ENCODE peak calls at places on chromosome 3, in seven cellular contexts. F, A, Q, X, V, J and W are unnamed samples.

GRCh38 chr3:187586226-187586625 is 84.0 kb downstream of the SST start:
- DNase-seq in F (no peak), A (no peak), Q (no peak), X (no peak), V (no peak), J (no peak), W (no peak)

GRCh38 chr3:58691997-58692396 is 25.4 kb upstream of the FAM3D start:
- DNase-seq in F (no peak), A (no peak), Q (peak), X (no peak), V (no peak), J (peak), W (no peak)

GRCh38 chr3:171282041-171282440 is 178.2 kb downstream of the TNIK start:
- DNase-seq in F (no peak), A (no peak), Q (no peak), X (no peak), V (peak), J (peak), W (no peak)

GRCh38 chr3:193530231-193531165 is 24.2 kb downstream of the ATP13A4 start:
- DNase-seq in F (no peak), A (no peak), Q (no peak), X (no peak), V (no peak), J (no peak), W (no peak)

GRCh38 chr3:59247402-59247841 is 197.6 kb upstream of the CFAP20DC start:
- DNase-seq in F (no peak), A (no peak), Q (no peak), X (no peak), V (no peak), J (peak), W (no peak)

GRCh38 chr3:155386817-155387403 is 93.4 kb upstream of the STRIT1 start:
- DNase-seq in F (no peak), A (no peak), Q (no peak), X (no peak), V (no peak), J (no peak), W (no peak)

GRCh38 chr3:13420051-13420816 is at the start of gene NUP210:
- DNase-seq in F (peak), A (peak), Q (peak), X (peak), V (peak), J (no peak), W (peak)

GRCh38 chr3:149224736-149225594 is 3.3 kb upstream of the CP start:
- DNase-seq in F (no peak), A (no peak), Q (no peak), X (no peak), V (no peak), J (peak), W (no peak)

GRCh38 chr3:49867871-49868321 is 1.8 kb downstream of the CAMKV start:
- DNase-seq in F (peak), A (no peak), Q (peak), X (peak), V (no peak), J (peak), W (no peak)

GRCh38 chr3:87082806-87083440 is 92.0 kb upstream of the VGLL3 start:
- DNase-seq in F (peak), A (no peak), Q (peak), X (peak), V (no peak), J (peak), W (no peak)

GRCh38 chr3:114363554-114364202 is 69.8 kb downstream of the TIGIT start:
- DNase-seq in F (no peak), A (no peak), Q (no peak), X (no peak), V (no peak), J (peak), W (no peak)

GRCh38 chr3:104556372-104557078 is 810.2 kb upstream of the ALCAM start:
- DNase-seq in F (no peak), A (no peak), Q (no peak), X (no peak), V (no peak), J (peak), W (no peak)

GRCh38 chr3:71751602-71752001 is 2.1 kb upstream of the GPR27 start:
- DNase-seq in F (no peak), A (no peak), Q (no peak), X (no peak), V (no peak), J (no peak), W (no peak)

GRCh38 chr3:365268-365667 is 168.7 kb downstream of the CHL1 start:
- DNase-seq in F (no peak), A (no peak), Q (no peak), X (no peak), V (no peak), J (no peak), W (no peak)

GRCh38 chr3:53150247-53151085 is 10.5 kb upstream of the PRKCD start:
- DNase-seq in F (no peak), A (peak), Q (no peak), X (no peak), V (no peak), J (no peak), W (no peak)

GRCh38 chr3:171113716-171114115 is 87.2 kb upstream of the SLC2A2 start:
- DNase-seq in F (peak), A (no peak), Q (no peak), X (no peak), V (no peak), J (no peak), W (no peak)

GRCh38 chr3:49454457-49454856 is 15.6 kb upstream of the DAG1 start:
- DNase-seq in F (peak), A (no peak), Q (no peak), X (peak), V (peak), J (no peak), W (no peak)

GRCh38 chr3:127151992-127152391 is 40.9 kb upstream of the PRR23E start:
- DNase-seq in F (no peak), A (no peak), Q (no peak), X (no peak), V (no peak), J (peak), W (no peak)

GRCh38 chr3:195171093-195171873 is 99.7 kb downstream of the XXYLT1 start:
- DNase-seq in F (no peak), A (no peak), Q (no peak), X (no peak), V (no peak), J (no peak), W (no peak)

GRCh38 chr3:195172285-195172684 is 98.7 kb downstream of the XXYLT1 start:
- DNase-seq in F (no peak), A (no peak), Q (no peak), X (no peak), V (no peak), J (peak), W (no peak)

GRCh38 chr3:195175076-195175475 is 95.9 kb downstream of the XXYLT1 start:
- DNase-seq in F (no peak), A (no peak), Q (no peak), X (no peak), V (no peak), J (no peak), W (no peak)

GRCh38 chr3:195173696-195174095 is 97.3 kb downstream of the XXYLT1 start:
- DNase-seq in F (no peak), A (no peak), Q (no peak), X (no peak), V (no peak), J (no peak), W (no peak)

GRCh38 chr3:195172896-195173295 is 98.1 kb downstream of the XXYLT1 start:
- DNase-seq in F (no peak), A (no peak), Q (no peak), X (no peak), V (no peak), J (no peak), W (no peak)
- H3K27ac ChIP-seq in F (no peak), A (no peak), Q (no peak), X (no peak), V (no peak), J (peak), W (no peak)

GRCh38 chr3:66354001-66354400 is 133.2 kb downstream of the SLC25A26 start:
- DNase-seq in F (no peak), A (no peak), Q (no peak), X (no peak), V (no peak), J (no peak), W (no peak)
- H3K27ac ChIP-seq in F (no peak), A (no peak), Q (no peak), X (no peak), V (no peak), J (peak), W (no peak)

GRCh38 chr3:122078235-122078935 is 23.2 kb downstream of the CD86 start:
- DNase-seq in F (no peak), A (no peak), Q (no peak), X (peak), V (no peak), J (no peak), W (no peak)

GRCh38 chr3:122077293-122078234 is 22.4 kb downstream of the CD86 start:
- DNase-seq in F (no peak), A (no peak), Q (no peak), X (peak), V (no peak), J (no peak), W (no peak)

GRCh38 chr3:122080188-122080587 is 25.0 kb downstream of the CD86 start:
- DNase-seq in F (no peak), A (no peak), Q (no peak), X (no peak), V (no peak), J (no peak), W (no peak)

GRCh38 chr3:122081543-122081942 is 26.4 kb downstream of the CD86 start:
- DNase-seq in F (no peak), A (no peak), Q (no peak), X (no peak), V (no peak), J (no peak), W (no peak)

DNA sequence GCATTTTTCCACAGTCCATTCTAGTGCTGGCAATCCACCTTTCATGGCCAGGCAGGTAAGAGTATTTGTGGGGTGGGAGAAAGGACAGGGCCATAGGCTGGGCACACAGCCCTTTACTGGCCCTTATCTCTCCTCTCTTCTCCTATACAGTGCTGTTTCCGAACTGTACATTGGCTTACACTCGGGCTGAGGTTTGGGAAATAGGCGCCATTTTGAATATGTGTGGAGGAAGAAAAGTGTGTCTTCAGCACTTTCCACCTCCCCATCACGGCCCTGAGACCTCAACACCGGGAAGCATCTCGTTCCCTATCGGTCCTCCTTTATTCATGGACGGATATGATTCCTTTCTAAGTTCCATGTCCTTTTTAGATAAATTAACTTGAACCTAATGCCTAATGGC is 24.4 kb downstream of the CD86 start:
- DNase-seq in F (no peak), A (no peak), Q (no peak), X (no peak), V (no peak), J (no peak), W (no peak)
- H3K27ac ChIP-seq in F (no peak), A (no peak), Q (no peak), X (no peak), V (no peak), J (no peak), W (no peak)

DNA sequence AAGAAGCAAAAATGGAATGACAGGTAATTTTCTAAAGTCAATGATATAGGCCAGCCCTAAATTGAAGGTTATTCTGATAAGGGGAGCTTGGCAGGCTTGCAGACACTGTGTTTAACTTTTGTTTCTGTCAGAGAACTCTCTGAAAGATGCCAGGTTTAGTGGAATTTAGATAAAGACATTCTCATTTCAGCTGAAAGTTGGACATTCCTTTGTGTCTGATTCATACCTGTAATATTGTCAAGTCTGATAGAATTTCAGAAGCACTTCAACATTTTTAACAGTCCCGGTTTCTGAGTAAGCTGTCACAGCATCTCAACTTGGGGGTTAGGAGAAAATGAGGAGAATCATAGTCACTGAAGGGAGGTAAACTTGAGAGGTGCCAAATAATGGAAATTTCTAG is 84.0 kb downstream of the DIPK2A start:
- DNase-seq in F (no peak), A (no peak), Q (no peak), X (no peak), V (no peak), J (peak), W (no peak)
- H3K27ac ChIP-seq in F (no peak), A (no peak), Q (no peak), X (no peak), V (no peak), J (no peak), W (no peak)

GRCh38 chr3:138124689-138125420 is 7.3 kb downstream of the A4GNT start:
- DNase-seq in F (peak), A (no peak), Q (no peak), X (no peak), V (no peak), J (peak), W (no peak)
- H3K27ac ChIP-seq in F (no peak), A (peak), Q (no peak), X (no peak), V (no peak), J (no peak), W (no peak)

DNA sequence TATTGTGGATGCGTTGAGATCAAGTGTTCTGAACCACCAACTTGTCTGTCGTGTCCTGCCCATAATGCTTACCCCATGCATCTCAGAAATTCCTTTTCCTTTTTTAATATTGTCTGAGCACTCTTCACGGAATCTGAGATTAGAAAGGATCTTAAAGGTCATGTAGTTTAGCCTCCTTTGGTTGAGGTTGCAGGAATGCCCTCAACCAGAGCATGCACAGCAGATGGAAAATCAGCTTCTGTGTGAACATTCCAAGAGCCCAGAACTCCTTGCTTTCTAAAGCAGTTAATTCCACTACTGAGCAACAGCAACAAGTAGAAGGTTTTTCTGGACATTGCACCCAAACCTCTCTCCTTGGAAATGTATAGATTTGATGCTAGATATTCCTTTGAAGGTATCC is 153.7 kb downstream of the TPRG1 start:
- DNase-seq in F (no peak), A (no peak), Q (no peak), X (no peak), V (no peak), J (no peak), W (no peak)
- H3K27ac ChIP-seq in F (no peak), A (peak), Q (no peak), X (no peak), V (no peak), J (no peak), W (no peak)

GRCh38 chr3:185647880-185648210 is 61.8 kb downstream of the SENP2 start:
- DNase-seq in F (no peak), A (no peak), Q (no peak), X (no peak), V (no peak), J (no peak), W (no peak)
- H3K27ac ChIP-seq in F (no peak), A (no peak), Q (no peak), X (no peak), V (no peak), J (no peak), W (no peak)